ENCODE peak calls at places on chromosomes 13 and 19, in six cellular contexts. I, P, F, C, U and G are unnamed samples. For H3K27me3, the result is how much of the 10 kb centered on the place peaks cover.

GRCh38 chr19:13076320-13076719 is 26.3 kb downstream of the LYL1 start:
- DNase-seq in I (no peak), P (no peak), F (no peak), C (no peak), U (no peak), G (no peak)

GRCh38 chr19:32921624-32922023 is 50.1 kb downstream of the CEP89 start:
- DNase-seq in I (no peak), P (no peak), F (no peak), C (no peak), U (no peak), G (no peak)

GRCh38 chr13:50713849-50714248 is 129.6 kb downstream of the DLEU7 start:
- DNase-seq in I (peak), P (peak), F (no peak), C (no peak), U (no peak), G (peak)

GRCh38 chr19:49718511-49718910 is 27.6 kb downstream of the CPT1C start:
- DNase-seq in I (no peak), P (no peak), F (no peak), C (no peak), U (no peak), G (no peak)

GRCh38 chr19:51615991-51616390 is 14.2 kb downstream of the SIGLEC5 start:
- DNase-seq in I (no peak), P (no peak), F (no peak), C (no peak), U (no peak), G (no peak)

GRCh38 chr13:45838171-45838745 is 13.3 kb downstream of the SIAH3 start:
- DNase-seq in I (no peak), P (no peak), F (no peak), C (peak), U (no peak), G (no peak)

GRCh38 chr13:32610538-32610937 is 24.3 kb downstream of the PDS5B start:
- DNase-seq in I (no peak), P (no peak), F (no peak), C (no peak), U (no peak), G (no peak)

GRCh38 chr13:43629691-43630480 is 156.9 kb downstream of the ENOX1 start:
- DNase-seq in I (peak), P (no peak), F (no peak), C (no peak), U (no peak), G (no peak)

GRCh38 chr19:17504030-17504429 is 7.4 kb upstream of the PGLS start:
- DNase-seq in I (no peak), P (no peak), F (no peak), C (no peak), U (no peak), G (no peak)

GRCh38 chr19:49488863-49489537 is 1.6 kb downstream of the RPL13A start:
- DNase-seq in I (peak), P (no peak), F (no peak), C (no peak), U (no peak), G (no peak)

GRCh38 chr13:78977311-78977710 is 318.4 kb upstream of the OBI1 start:
- DNase-seq in I (no peak), P (no peak), F (no peak), C (no peak), U (no peak), G (no peak)

GRCh38 chr13:76884167-76884566 is 2.0 kb downstream of the KCTD12 start:
- DNase-seq in I (peak), P (no peak), F (no peak), C (no peak), U (no peak), G (no peak)

GRCh38 chr13:24511019-24511823 is 1.4 kb downstream of the PARP4 start:
- DNase-seq in I (peak), P (peak), F (no peak), C (peak), U (no peak), G (peak)

GRCh38 chr19:43425567-43426392 is 11.1 kb downstream of the TEX101 start:
- DNase-seq in I (peak), P (no peak), F (peak), C (no peak), U (no peak), G (no peak)

GRCh38 chr19:33621811-33622504 is at the start of gene CHST8:
- DNase-seq in I (peak), P (no peak), F (peak), C (peak), U (no peak), G (no peak)

GRCh38 chr13:108086678-108087077 is 128.7 kb downstream of the LIG4 start:
- DNase-seq in I (peak), P (no peak), F (no peak), C (no peak), U (no peak), G (no peak)

GRCh38 chr13:113638173-113638746 is 19.7 kb downstream of the ATP4B start:
- DNase-seq in I (no peak), P (peak), F (peak), C (no peak), U (no peak), G (no peak)

GRCh38 chr13:111668451-111668850 is 348.0 kb downstream of the TEX29 start:
- DNase-seq in I (no peak), P (no peak), F (no peak), C (no peak), U (no peak), G (no peak)

GRCh38 chr13:110503979-110504499 is 57.5 kb downstream of the RAB20 start:
- DNase-seq in I (no peak), P (no peak), F (no peak), C (no peak), U (no peak), G (no peak)
- H3K27ac ChIP-seq in I (no peak), P (peak), F (no peak), C (no peak), U (no peak), G (no peak)

GRCh38 chr19:3368848-3369336 is 2.5 kb downstream of the NFIC start:
- DNase-seq in I (peak), P (no peak), F (no peak), C (no peak), U (no peak), G (no peak)

GRCh38 chr19:3368441-3368795 is 2.0 kb downstream of the NFIC start:
- DNase-seq in I (peak), P (no peak), F (no peak), C (no peak), U (no peak), G (no peak)

GRCh38 chr19:3369337-3370213 is 3.2 kb downstream of the NFIC start:
- DNase-seq in I (peak), P (no peak), F (no peak), C (no peak), U (no peak), G (no peak)

GRCh38 chr19:3370728-3371591 is 4.6 kb downstream of the NFIC start:
- DNase-seq in I (no peak), P (no peak), F (no peak), C (no peak), U (no peak), G (no peak)

DNA sequence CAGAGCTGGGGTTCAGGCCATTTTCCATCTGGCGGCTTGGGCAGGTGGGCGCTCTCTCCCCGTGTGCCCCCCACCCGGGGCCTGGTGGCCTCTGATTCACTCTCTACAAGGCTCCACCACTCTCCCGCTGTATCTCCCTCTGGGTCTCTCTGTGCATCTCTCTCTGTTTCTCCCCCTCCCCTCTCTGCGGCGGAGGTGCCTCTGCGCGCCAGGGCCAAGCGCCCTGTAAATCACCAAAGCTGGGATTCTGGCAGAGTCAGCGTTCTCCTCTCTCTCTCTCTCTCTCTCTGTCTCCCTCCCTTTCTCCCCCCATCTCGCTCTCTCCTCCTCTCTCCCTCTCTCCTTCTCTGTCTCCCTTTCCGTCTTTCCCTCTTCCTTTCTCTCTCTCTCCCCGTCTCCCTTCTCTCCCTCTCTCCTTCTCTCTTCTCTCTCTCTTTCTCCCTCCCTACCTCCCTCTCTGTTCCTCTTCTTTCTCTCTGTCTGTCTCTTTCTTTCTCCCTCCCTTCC is 3.9 kb downstream of the NFIC start:
- DNase-seq in I (peak), P (no peak), F (no peak), C (peak), U (no peak), G (no peak)
- H3K27me3 ChIP-seq in I (under half), P (under half), F (under half), C (under half), U (half or more), G (under half)

GRCh38 chr13:98507060-98507797 is 69.7 kb downstream of the STK24 start:
- DNase-seq in I (peak), P (no peak), F (peak), C (peak), U (no peak), G (no peak)

GRCh38 chr13:98511435-98511834 is 65.5 kb downstream of the STK24 start:
- DNase-seq in I (no peak), P (no peak), F (no peak), C (no peak), U (no peak), G (peak)

GRCh38 chr13:98508280-98509074 is 68.4 kb downstream of the STK24 start:
- DNase-seq in I (peak), P (no peak), F (no peak), C (no peak), U (no peak), G (no peak)

GRCh38 chr13:98510156-98510509 is 66.8 kb downstream of the STK24 start:
- DNase-seq in I (no peak), P (no peak), F (no peak), C (no peak), U (no peak), G (no peak)

GRCh38 chr13:98509271-98510155 is 67.4 kb downstream of the STK24 start:
- DNase-seq in I (peak), P (no peak), F (no peak), C (no peak), U (no peak), G (peak)
- H3K27ac ChIP-seq in I (peak), P (peak), F (no peak), C (peak), U (no peak), G (peak)

GRCh38 chr19:29365836-29366417 is 153.0 kb upstream of the UQCRFS1 start:
- DNase-seq in I (no peak), P (no peak), F (no peak), C (no peak), U (no peak), G (no peak)

GRCh38 chr19:29364999-29365398 is 152.0 kb upstream of the UQCRFS1 start:
- DNase-seq in I (no peak), P (no peak), F (no peak), C (no peak), U (no peak), G (no peak)

GRCh38 chr19:29367701-29368306 is 154.9 kb upstream of the UQCRFS1 start:
- DNase-seq in I (no peak), P (no peak), F (no peak), C (no peak), U (no peak), G (no peak)

GRCh38 chr19:29364224-29364726 is 151.3 kb upstream of the UQCRFS1 start:
- DNase-seq in I (no peak), P (no peak), F (no peak), C (no peak), U (no peak), G (no peak)

DNA sequence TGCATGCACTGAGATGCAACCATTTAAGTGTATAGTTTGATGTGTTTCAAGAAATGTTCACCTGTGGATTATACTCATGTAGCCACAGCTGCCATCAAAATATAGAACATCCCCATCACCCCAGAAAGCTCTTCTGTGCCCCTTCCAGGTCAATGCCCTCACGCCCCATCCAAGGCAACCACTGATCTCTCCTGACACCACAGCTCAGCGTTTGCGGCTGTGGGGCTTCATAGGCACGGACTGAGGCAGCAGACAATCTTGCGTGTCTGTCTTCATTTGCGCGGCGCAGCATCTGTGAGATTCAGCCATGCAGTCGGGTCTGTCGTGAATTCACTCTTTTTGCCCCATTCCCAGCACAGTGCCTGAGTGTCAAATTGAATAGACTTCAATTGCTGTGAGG is 153.8 kb upstream of the UQCRFS1 start:
- DNase-seq in I (no peak), P (no peak), F (no peak), C (no peak), U (no peak), G (no peak)
- H3K27me3 ChIP-seq in I (under half), P (under half), F (under half), C (under half), U (under half), G (under half)

DNA sequence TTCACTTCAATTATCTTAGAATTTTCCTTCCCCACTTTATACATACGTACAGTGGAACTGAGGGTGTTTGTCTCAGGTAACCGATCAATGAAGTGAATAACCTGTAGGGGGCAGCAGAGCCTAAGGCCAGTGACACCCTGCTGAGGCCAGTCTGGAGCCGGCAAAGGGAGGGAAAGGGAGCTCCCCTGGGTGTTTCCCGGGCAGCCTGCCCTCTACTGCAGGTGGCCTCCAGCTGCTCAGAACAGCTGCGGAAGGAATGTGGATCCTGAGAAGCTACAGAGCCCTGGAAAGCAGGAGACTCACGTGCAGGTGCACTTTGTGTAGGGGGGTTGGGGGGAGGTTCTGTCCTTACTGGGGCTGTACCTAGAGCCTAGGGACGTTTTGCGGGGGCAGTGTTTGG is 832 bp upstream of the ZNF491 start:
- DNase-seq in I (peak), P (peak), F (peak), C (peak), U (peak), G (peak)
- H3K27ac ChIP-seq in I (no peak), P (no peak), F (peak), C (peak), U (no peak), G (no peak)

GRCh38 chr19:47019431-47020041 is at the start of gene NPAS1:
- DNase-seq in I (peak), P (no peak), F (no peak), C (peak), U (no peak), G (no peak)
- H3K27me3 ChIP-seq in I (under half), P (under half), F (under half), C (under half), U (under half), G (under half)

GRCh38 chr13:30692108-30692507 is 43.2 kb upstream of the ALOX5AP start:
- DNase-seq in I (no peak), P (no peak), F (no peak), C (no peak), U (no peak), G (no peak)
- H3K27ac ChIP-seq in I (no peak), P (no peak), F (no peak), C (no peak), U (no peak), G (no peak)

GRCh38 chr19:15790096-15790495 is 2.6 kb downstream of the OR10H5 start:
- DNase-seq in I (no peak), P (no peak), F (no peak), C (no peak), U (no peak), G (no peak)
- H3K27me3 ChIP-seq in I (under half), P (under half), F (under half), C (under half), U (under half), G (under half)